ENCODE peak calls at places on chromosomes 5 and 9, in seven cellular contexts. L, A, C, J, W, E and O are unnamed samples.
A peak's percentile ranks its signal among the peaks of the same experiment; 100 is the strongest.

GRCh38 chr9:129333961-129334743 is 156.1 kb upstream of the IER5L start:
- DNase-seq in L (peak; percentile 93), A (peak; percentile 86), C (peak; percentile 85), J (peak; percentile 92), W (peak; percentile 95), E (peak; percentile 93), O (peak; percentile 92)

GRCh38 chr5:147628054-147628895 is 118.4 kb upstream of the DPYSL3 start:
- DNase-seq in L (peak; percentile 84), A (peak; percentile 79), C (peak; percentile 73), J (peak; percentile 67), W (peak; percentile 40), E (no peak), O (peak; percentile 74)

GRCh38 chr5:35230043-35230611 is at the start of gene PRLR:
- DNase-seq in L (peak; percentile 47), A (peak; percentile 80), C (no peak), J (peak; percentile 72), W (no peak), E (peak; percentile 24), O (peak; percentile 32)

GRCh38 chr5:132428147-132428482 is 58.6 kb downstream of the SLC22A5 start:
- DNase-seq in L (no peak), A (no peak), C (no peak), J (no peak), W (no peak), E (no peak), O (no peak)

GRCh38 chr5:129460121-129460950 is at the start of gene ADAMTS19:
- DNase-seq in L (peak; percentile 68), A (peak; percentile 49), C (peak; percentile 85), J (no peak), W (no peak), E (peak; percentile 18), O (peak; percentile 59)

GRCh38 chr9:105258225-105258737 is 13.8 kb downstream of the SLC44A1 start:
- DNase-seq in L (no peak), A (no peak), C (no peak), J (no peak), W (no peak), E (no peak), O (no peak)

GRCh38 chr5:68730220-68731010 is 363.4 kb upstream of the SLC30A5 start:
- DNase-seq in L (no peak), A (no peak), C (peak; percentile 62), J (no peak), W (no peak), E (peak; percentile 18), O (peak; percentile 89)

GRCh38 chr9:127185931-127186781 is 63.7 kb upstream of the ANGPTL2 start:
- DNase-seq in L (peak; percentile 34), A (peak; percentile 77), C (no peak), J (no peak), W (no peak), E (peak; percentile 88), O (peak; percentile 90)

GRCh38 chr5:102715405-102715804 is 39.7 kb upstream of the PAM start:
- DNase-seq in L (no peak), A (no peak), C (no peak), J (no peak), W (no peak), E (no peak), O (peak; percentile 96)

GRCh38 chr9:84993105-84993504 is 323.6 kb downstream of the NTRK2 start:
- DNase-seq in L (no peak), A (no peak), C (no peak), J (no peak), W (no peak), E (no peak), O (no peak)

GRCh38 chr5:85132269-85132668 is 747.6 kb upstream of the EDIL3 start:
- DNase-seq in L (no peak), A (no peak), C (no peak), J (no peak), W (no peak), E (no peak), O (no peak)

GRCh38 chr9:109401169-109401989 is 80.5 kb upstream of the EPB41L4B start:
- DNase-seq in L (peak; percentile 89), A (peak; percentile 71), C (peak; percentile 74), J (no peak), W (peak; percentile 67), E (no peak), O (peak; percentile 68)

GRCh38 chr5:14035859-14036440 is 91.5 kb upstream of the DNAH5 start:
- DNase-seq in L (peak; percentile 60), A (no peak), C (no peak), J (no peak), W (peak; percentile 95), E (no peak), O (peak; percentile 100)

GRCh38 chr5:76952795-76953536 is at the start of gene CRHBP:
- DNase-seq in L (peak; percentile 37), A (no peak), C (no peak), J (no peak), W (no peak), E (no peak), O (no peak)

GRCh38 chr9:127707766-127708165 is 978 bp downstream of the CFAP157 start:
- DNase-seq in L (no peak), A (no peak), C (no peak), J (no peak), W (no peak), E (no peak), O (no peak)

GRCh38 chr5:22258139-22258538 is 595.0 kb downstream of the CDH12 start:
- DNase-seq in L (peak; percentile 2), A (no peak), C (no peak), J (no peak), W (no peak), E (no peak), O (no peak)

GRCh38 chr5:68883441-68883840 is 210.4 kb upstream of the SLC30A5 start:
- DNase-seq in L (peak; percentile 40), A (no peak), C (no peak), J (no peak), W (no peak), E (no peak), O (no peak)

GRCh38 chr5:141681695-141682641 is at the start of gene ARAP3:
- DNase-seq in L (peak; percentile 87), A (peak; percentile 85), C (peak; percentile 85), J (peak; percentile 90), W (peak; percentile 69), E (peak; percentile 90), O (peak; percentile 93)

GRCh38 chr9:130537346-130538050 is 41.9 kb upstream of the FUBP3 start:
- DNase-seq in L (no peak), A (no peak), C (peak; percentile 45), J (no peak), W (no peak), E (no peak), O (peak; percentile 36)

GRCh38 chr5:178111925-178112324 is 1.4 kb upstream of the N4BP3 start:
- DNase-seq in L (no peak), A (no peak), C (no peak), J (no peak), W (no peak), E (no peak), O (peak; percentile 36)

GRCh38 chr5:151004499-151004898 is 15.9 kb upstream of the GPX3 start:
- DNase-seq in L (no peak), A (no peak), C (no peak), J (peak; percentile 62), W (no peak), E (no peak), O (no peak)

GRCh38 chr9:114176601-114177295 is 21.4 kb downstream of the COL27A1 start:
- DNase-seq in L (peak; percentile 60), A (no peak), C (no peak), J (peak; percentile 90), W (no peak), E (no peak), O (no peak)

GRCh38 chr5:54611290-54611951 is 93.9 kb downstream of the SNX18 start:
- DNase-seq in L (no peak), A (no peak), C (no peak), J (no peak), W (no peak), E (no peak), O (peak; percentile 37)

GRCh38 chr9:134381671-134382505 is 55.6 kb downstream of the RXRA start:
- DNase-seq in L (no peak), A (peak; percentile 77), C (no peak), J (no peak), W (no peak), E (peak; percentile 61), O (no peak)

GRCh38 chr5:121748690-121749089 is 103.0 kb upstream of the FTMT start:
- DNase-seq in L (no peak), A (no peak), C (no peak), J (no peak), W (no peak), E (no peak), O (no peak)

DNA sequence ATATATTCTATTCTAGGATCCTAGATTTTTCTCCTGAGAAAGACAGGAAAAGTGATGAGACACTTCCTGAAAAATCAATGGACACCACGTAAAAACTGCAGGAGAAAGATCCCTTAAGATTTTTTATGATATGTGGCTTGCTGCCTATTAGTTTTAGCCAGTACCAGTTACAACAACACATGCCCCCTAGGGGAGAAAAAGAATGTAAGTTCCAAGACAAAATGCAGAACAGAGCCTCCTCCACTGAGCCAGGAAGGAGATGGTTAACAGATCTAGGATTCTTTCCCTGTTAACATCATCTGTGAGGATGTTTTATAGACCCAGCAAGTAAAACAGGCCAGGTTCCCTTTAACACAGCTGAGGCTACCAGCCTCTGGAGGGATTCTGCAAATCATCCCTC is 574.7 kb downstream of the TLE4 start:
- DNase-seq in L (peak; percentile 35), A (no peak), C (no peak), J (no peak), W (no peak), E (no peak), O (no peak)
- TF ChIP-seq CTCF in L (peak; percentile 49), A (no peak), C (peak; percentile 63), J (no peak), W (no peak), E (peak; percentile 25), O (no peak)

GRCh38 chr9:38689678-38690077 is 30.3 kb downstream of the FAM240B start:
- DNase-seq in L (peak; percentile 92), A (no peak), C (peak; percentile 40), J (no peak), W (no peak), E (no peak), O (peak; percentile 49)
- H3K4me3 ChIP-seq in L (no peak overlapping the region), A (no peak overlapping the region), C (no peak overlapping the region), J (no peak overlapping the region), W (no peak overlapping the region), E (no peak overlapping the region), O (no peak overlapping the region)

DNA sequence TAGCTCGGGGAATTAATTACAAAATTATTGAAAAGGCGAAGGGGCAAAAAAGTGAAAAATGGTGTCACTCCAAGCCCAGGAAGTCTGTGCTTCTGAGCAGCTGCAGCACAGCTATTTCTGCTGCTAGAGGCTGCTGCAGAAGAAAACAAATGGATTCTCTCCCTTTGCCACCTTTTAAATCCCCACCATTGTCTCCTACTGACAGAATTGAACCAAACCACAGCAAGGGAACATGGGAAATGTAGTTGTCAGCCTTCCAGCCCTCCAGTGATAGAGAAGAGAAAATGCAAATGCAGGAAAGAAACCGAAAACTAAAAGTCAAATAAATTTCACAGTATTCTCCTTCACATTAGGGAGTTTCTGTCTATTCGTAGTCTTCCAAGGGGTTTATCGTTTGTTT is 33.4 kb upstream of the CDC42SE2 start:
- DNase-seq in L (peak; percentile 70), A (no peak), C (no peak), J (no peak), W (no peak), E (no peak), O (no peak)
- TF ChIP-seq CTCF in L (no peak), A (no peak), C (no peak), J (no peak), W (no peak), E (no peak), O (no peak)

DNA sequence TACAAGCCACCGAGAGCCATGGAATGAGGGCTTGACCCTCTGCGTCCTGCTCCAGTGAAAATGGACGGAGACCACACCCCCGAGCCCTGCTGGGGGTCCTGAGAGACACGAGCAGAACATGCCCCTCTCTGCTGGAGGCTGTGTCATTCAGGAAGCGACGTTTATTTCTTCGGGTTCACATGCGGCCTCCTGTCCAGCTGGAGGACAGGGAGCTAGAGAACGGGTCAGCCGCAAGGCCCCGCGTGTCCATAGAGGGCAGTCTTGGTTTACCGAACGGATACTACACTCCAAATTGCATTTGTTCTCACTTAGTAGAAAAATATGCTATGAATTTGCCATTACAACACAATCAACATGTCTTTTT is 36.1 kb downstream of the MRPL36 start:
- DNase-seq in L (peak; percentile 78), A (peak; percentile 56), C (peak; percentile 41), J (peak; percentile 48), W (peak; percentile 72), E (no peak), O (peak; percentile 80)
- H3K4me3 ChIP-seq in L (no peak overlapping the region), A (no peak overlapping the region), C (no peak overlapping the region), J (no peak overlapping the region), W (no peak overlapping the region), E (no peak overlapping the region), O (no peak overlapping the region)